ENCODE peak calls at places on chromosome 2, in seven cellular contexts. G is stimulated activated CD4-positive, alpha-beta T cell treated with anti-CD3 and anti-CD28 coated beads, TNF-alpha, amount 100 ng/mL, for 4 hours; E is stimulated activated CD8-positive, alpha-beta memory T cell treated with anti-CD3 and anti-CD28 coated beads, Interleukin-15, amount 100 ng/mL, for 24 hours; S is NCI-H774; Y is activated T-cell treated with anti-CD3 and anti-CD28 coated beads for 24 hours; M is neural crest cell; V is foreskin fibroblast. K is an unnamed sample.
A peak's percentile ranks its signal among the peaks of the same experiment; 100 is the strongest.

GRCh38 chr2:26018184-26018716 is 15.6 kb upstream of the RAB10 start:
- DNase-seq in G (no peak), E (no peak), S (peak; percentile 30), Y (peak; percentile 18), M (no peak), V (peak; percentile 89), K (peak; percentile 76)

GRCh38 chr2:28269019-28269784 is 123.5 kb upstream of the FOSL2 start:
- DNase-seq in G (no peak), E (no peak), S (no peak), Y (no peak), M (no peak), V (no peak), K (peak; percentile 95)

GRCh38 chr2:142180820-142181533 is 50.2 kb upstream of the LRP1B start:
- DNase-seq in G (no peak), E (no peak), S (no peak), Y (no peak), M (peak; percentile 21), V (no peak), K (peak; percentile 40)

GRCh38 chr2:121539722-121540469 is 9.2 kb downstream of the RNU4ATAC start:
- DNase-seq in G (no peak), E (no peak), S (no peak), Y (no peak), M (no peak), V (no peak), K (no peak)

GRCh38 chr2:229401126-229401865 is 130.2 kb upstream of the PID1 start:
- DNase-seq in G (no peak), E (no peak), S (no peak), Y (no peak), M (no peak), V (no peak), K (no peak)

GRCh38 chr2:128260239-128261138 is 58.2 kb downstream of the HS6ST1 start:
- DNase-seq in G (no peak), E (no peak), S (no peak), Y (no peak), M (peak; percentile 65), V (peak; percentile 81), K (no peak)

GRCh38 chr2:207012461-207012860 is 73.1 kb downstream of the CPO start:
- DNase-seq in G (no peak), E (no peak), S (no peak), Y (no peak), M (no peak), V (peak; percentile 36), K (no peak)

GRCh38 chr2:73314441-73314840 is 21.1 kb upstream of the EGR4 start:
- DNase-seq in G (no peak), E (no peak), S (no peak), Y (no peak), M (no peak), V (no peak), K (no peak)

GRCh38 chr2:219244789-219245147 is 476 bp downstream of the GLB1L start:
- DNase-seq in G (no peak), E (no peak), S (no peak), Y (no peak), M (no peak), V (no peak), K (no peak)

GRCh38 chr2:228426502-228427216 is 245.2 kb upstream of the SPHKAP start:
- DNase-seq in G (no peak), E (no peak), S (peak; percentile 12), Y (no peak), M (no peak), V (no peak), K (no peak)

GRCh38 chr2:61549546-61549945 is 11.4 kb upstream of the XPO1 start:
- DNase-seq in G (no peak), E (no peak), S (no peak), Y (no peak), M (no peak), V (no peak), K (no peak)

GRCh38 chr2:172988728-172989127 is 86.9 kb upstream of the MAP3K20 start:
- DNase-seq in G (no peak), E (no peak), S (no peak), Y (no peak), M (no peak), V (no peak), K (no peak)

GRCh38 chr2:88080545-88080944 is 12.9 kb downstream of the SMYD1 start:
- DNase-seq in G (no peak), E (no peak), S (no peak), Y (no peak), M (no peak), V (no peak), K (no peak)

GRCh38 chr2:55718165-55719008 is 24.7 kb upstream of the PNPT1 start:
- DNase-seq in G (no peak), E (no peak), S (peak; percentile 56), Y (peak; percentile 12), M (peak; percentile 67), V (peak; percentile 41), K (peak; percentile 65)

GRCh38 chr2:12604248-12604801 is 112.4 kb upstream of the TRIB2 start:
- DNase-seq in G (no peak), E (no peak), S (no peak), Y (no peak), M (no peak), V (no peak), K (no peak)

GRCh38 chr2:95158891-95159619 is 593 bp downstream of the ZNF514 start:
- DNase-seq in G (no peak), E (no peak), S (peak; percentile 35), Y (peak; percentile 22), M (peak; percentile 18), V (peak; percentile 31), K (peak; percentile 57)

GRCh38 chr2:224958873-224959272 is 83.4 kb downstream of the DOCK10 start:
- DNase-seq in G (no peak), E (no peak), S (no peak), Y (no peak), M (no peak), V (no peak), K (no peak)

GRCh38 chr2:74181739-74182138 is 3.1 kb upstream of the MOB1A start:
- DNase-seq in G (no peak), E (no peak), S (no peak), Y (no peak), M (no peak), V (peak; percentile 44), K (no peak)

GRCh38 chr2:3443083-3443482 is 63.6 kb downstream of the TRAPPC12 start:
- DNase-seq in G (no peak), E (no peak), S (no peak), Y (no peak), M (no peak), V (no peak), K (no peak)